ENCODE peak calls at places on chromosomes 7 and 10, in ten cellular contexts. Z, F, R, Q, J, H, W, L, S and V are unnamed samples.

GRCh38 chr7:20224005-20224404 is 6.8 kb upstream of the MACC1 start:
- DNase-seq in F (no peak), Q (no peak), S (no peak), H (no peak), W (no peak), R (no peak), J (no peak), Z (no peak), L (no peak), V (no peak)

GRCh38 chr10:80900661-80901060 is 363.0 kb downstream of the SH2D4B start:
- DNase-seq in R (no peak), J (no peak), H (no peak), W (no peak), S (no peak), Z (no peak), F (no peak), L (no peak), Q (no peak), V (no peak)

GRCh38 chr7:8037151-8037550 is 68.6 kb downstream of the GLCCI1 start:
- DNase-seq in F (no peak), J (no peak), H (no peak), L (no peak), Z (no peak), Q (no peak), R (no peak), W (no peak), S (no peak), V (no peak)

GRCh38 chr7:35035511-35035921 is 1.8 kb downstream of the DPY19L1 start:
- DNase-seq in Q (no peak), R (peak; percentile 54), Z (no peak), J (no peak), F (no peak), S (peak; percentile 55), L (no peak), H (no peak), W (no peak), V (no peak)

GRCh38 chr10:3623746-3624145 is 161.3 kb downstream of the KLF6 start:
- DNase-seq in W (no peak), H (no peak), J (no peak), F (no peak), Z (no peak), R (peak; percentile 92), L (no peak), Q (no peak), S (no peak), V (no peak)

GRCh38 chr10:122279725-122280141 is 8.6 kb downstream of the BTBD16 start:
- DNase-seq in Q (peak; percentile 38), L (no peak), H (no peak), S (no peak), R (peak; percentile 41), F (no peak), Z (peak; percentile 43), W (no peak), J (no peak), V (no peak)

GRCh38 chr10:48496831-48497792 is 107.8 kb downstream of the ARHGAP22 start:
- DNase-seq in R (no peak), F (no peak), Q (no peak), Z (no peak), L (peak; percentile 57), W (no peak), J (no peak), S (peak; percentile 17), H (no peak), V (no peak)

GRCh38 chr7:156578978-156579430 is 61.6 kb upstream of the RNF32 start:
- DNase-seq in Q (no peak), F (no peak), S (no peak), H (no peak), W (no peak), Z (no peak), J (no peak), R (no peak), L (no peak), V (no peak)

GRCh38 chr7:142250705-142251104 is 7.2 kb downstream of the PRSS58 start:
- DNase-seq in W (no peak), L (no peak), J (no peak), Q (no peak), R (no peak), H (no peak), Z (no peak), F (no peak), S (no peak), V (no peak)

GRCh38 chr7:142248166-142249160 is 9.4 kb downstream of the PRSS58 start:
- DNase-seq in Z (no peak), F (no peak), H (no peak), Q (no peak), J (no peak), R (no peak), W (no peak), S (no peak), L (no peak), V (no peak)

GRCh38 chr7:142249918-142250317 is 7.9 kb downstream of the PRSS58 start:
- DNase-seq in L (no peak), W (no peak), Z (no peak), S (no peak), H (no peak), F (no peak), R (no peak), J (no peak), Q (no peak), V (no peak)
- TF ChIP-seq CTCF in L (no peak), W (no peak), Z (no peak), S (no peak), H (no peak), F (no peak), R (no peak), J (no peak), Q (no peak), V (no peak)

DNA sequence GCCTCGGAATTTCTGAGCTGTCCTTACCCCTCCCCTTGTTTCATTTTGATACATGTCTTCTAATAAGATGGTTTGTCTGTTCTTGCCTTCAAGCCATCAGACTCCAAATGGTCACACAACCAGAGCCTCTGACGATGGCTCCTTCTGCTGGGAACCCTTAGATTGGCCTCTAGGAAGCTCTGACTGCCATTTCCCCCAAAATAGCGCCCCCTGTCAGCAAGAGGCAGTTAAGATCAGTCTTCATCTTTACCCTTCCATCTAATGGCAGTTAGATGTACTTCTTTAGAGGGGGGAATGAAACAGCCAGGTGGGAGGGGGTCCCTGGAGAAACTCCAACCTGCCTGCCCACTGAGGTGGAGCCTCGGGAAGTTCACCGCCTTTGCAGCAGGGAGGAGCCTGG is 85.8 kb upstream of the GPR22 start:
- DNase-seq in S (no peak), J (no peak), Z (no peak), W (no peak), F (no peak), H (no peak), L (no peak), R (peak; percentile 10), Q (no peak), V (no peak)
- H3K4me1 ChIP-seq in S (no peaks in the 10 kb centered on the region), J (peaks cover 3% of the 10 kb centered on the region), Z (peaks cover 8% of the 10 kb centered on the region), W (peaks cover 13% of the 10 kb centered on the region), F (no peaks in the 10 kb centered on the region), H (peaks cover 6% of the 10 kb centered on the region), L (peaks cover 13% of the 10 kb centered on the region), R (peaks cover 3% of the 10 kb centered on the region), Q (peaks cover 19% of the 10 kb centered on the region), V (peaks cover 14% of the 10 kb centered on the region)

DNA sequence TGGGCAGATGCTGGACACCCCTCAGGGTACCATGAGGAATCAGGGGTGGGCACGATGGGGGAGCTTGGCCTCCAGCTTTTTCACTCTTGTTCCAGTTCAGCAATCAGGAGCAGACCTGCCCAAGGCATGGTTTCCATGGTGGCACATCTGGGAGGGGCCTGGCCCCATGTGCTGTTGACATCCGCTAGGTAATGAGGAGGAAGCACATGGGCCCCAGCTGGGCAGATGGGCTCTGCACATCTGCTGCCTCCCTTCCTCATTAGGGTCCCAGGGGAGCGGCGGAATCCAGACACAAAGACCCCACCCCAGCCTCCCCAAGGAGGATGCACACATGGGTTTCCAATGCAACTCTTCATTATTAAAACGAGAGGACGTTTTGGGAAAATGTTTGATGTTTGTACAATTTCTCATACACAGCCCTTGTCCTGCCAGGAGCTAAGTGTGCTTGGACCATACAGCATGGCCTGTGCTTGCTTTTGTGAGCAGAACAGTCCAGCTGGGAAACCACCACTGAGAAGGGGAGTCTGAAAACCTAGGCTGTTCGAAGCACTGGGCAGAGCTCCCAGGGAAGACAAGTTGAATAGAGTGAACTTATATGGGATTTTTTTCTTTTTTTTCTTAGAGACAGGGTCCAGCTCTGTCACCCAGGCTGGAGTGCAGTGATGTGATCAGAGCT is 23.7 kb downstream of the FAM107B start:
- DNase-seq in Z (peak; percentile 52), L (no peak), W (no peak), Q (peak; percentile 34), S (no peak), J (no peak), F (no peak), R (peak; percentile 96), H (no peak), V (no peak)
- H3K27ac ChIP-seq in Z (no peak overlapping the region), L (peak overlapping the region; percentile 75), W (peak overlapping the region; percentile 20), Q (peak overlapping the region; percentile 85), S (peak overlapping the region; percentile 56), J (peak overlapping the region; percentile 72), F (peak overlapping the region; percentile 74), R (peak overlapping the region; percentile 88), H (peak overlapping the region; percentile 63), V (peak overlapping the region; percentile 70)

GRCh38 chr7:45690762-45691150 is 116.6 kb downstream of the ADCY1 start:
- DNase-seq in H (no peak), W (no peak), R (no peak), F (no peak), S (no peak), L (peak; percentile 32), J (no peak), Q (no peak), Z (no peak), V (no peak)

GRCh38 chr7:45687721-45688120 is 113.6 kb downstream of the ADCY1 start:
- DNase-seq in J (peak; percentile 59), S (peak; percentile 12), H (peak; percentile 52), Q (no peak), L (peak; percentile 23), F (no peak), R (no peak), Z (no peak), W (no peak), V (no peak)

GRCh38 chr7:45689797-45690761 is 115.9 kb downstream of the ADCY1 start:
- DNase-seq in R (no peak), S (peak; percentile 14), L (peak; percentile 30), H (peak; percentile 48), Q (no peak), Z (no peak), F (no peak), W (no peak), J (peak; percentile 72), V (no peak)

GRCh38 chr7:45691155-45691656 is 117.0 kb downstream of the ADCY1 start:
- DNase-seq in L (peak; percentile 36), H (peak; percentile 11), F (no peak), J (peak; percentile 29), S (peak; percentile 24), W (no peak), Z (no peak), Q (no peak), R (no peak), V (no peak)

DNA sequence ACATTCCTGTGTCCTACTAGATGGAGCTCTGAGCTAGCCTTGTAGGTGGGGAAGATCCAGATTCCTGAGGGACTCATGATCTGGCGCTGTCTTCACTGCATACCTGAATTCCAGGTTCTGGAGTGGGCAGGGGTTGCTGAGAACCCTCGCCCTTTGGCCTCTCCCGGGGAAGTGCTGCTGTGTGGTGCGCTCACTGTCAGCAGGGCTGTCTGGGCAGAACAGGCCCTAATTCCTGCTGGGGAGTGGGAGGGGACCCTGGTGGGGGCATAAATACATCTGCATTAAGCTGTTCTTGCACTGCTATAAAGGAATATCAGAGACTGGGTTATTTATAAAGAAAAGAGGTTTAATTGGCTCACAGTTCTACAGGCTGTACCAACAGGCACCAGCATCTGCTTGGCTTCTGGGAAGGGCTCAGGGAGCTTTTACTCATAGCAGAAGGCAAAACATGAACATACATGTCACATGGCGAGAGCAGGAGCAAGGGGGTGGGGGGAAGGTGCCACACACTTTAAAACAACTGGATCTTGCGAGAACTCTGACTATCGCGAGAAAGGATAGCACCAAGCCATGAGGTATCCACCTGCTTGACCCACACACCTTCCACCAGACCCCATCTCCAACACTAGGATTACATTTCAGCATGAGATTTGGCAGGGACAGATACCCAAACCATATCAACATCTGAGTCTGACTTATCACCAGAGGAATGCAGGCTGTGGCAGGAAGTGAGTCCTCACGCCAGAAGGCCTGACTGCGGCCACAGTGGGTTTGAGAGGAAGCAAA is 115.0 kb downstream of the ADCY1 start:
- DNase-seq in L (peak; percentile 28), S (peak; percentile 12), R (no peak), Q (no peak), H (peak; percentile 33), Z (no peak), F (no peak), J (peak; percentile 61), W (no peak), V (no peak)
- TF ChIP-seq CTCF in L (no peak), S (no peak), R (no peak), Q (no peak), H (no peak), Z (no peak), F (no peak), J (no peak), W (no peak), V (no peak)